ENCODE peak calls at places on chromosomes 11 and 22, in six cellular contexts. L is cerebellar cortex; S is iPS DF 19.7; R is CD4-positive, alpha-beta memory T cell; V is activated T-cell treated with anti-CD3 and anti-CD28 coated beads for 48 hours; N is cardiac septum. G is an unnamed sample.

GRCh38 chr11:12961615-12962014 is 47.5 kb upstream of the RASSF10 start:
- DNase-seq in L (no peak), S (no peak), R (no peak), V (no peak), N (no peak), G (no peak)

GRCh38 chr11:74388678-74389327 is 9.4 kb downstream of the PGM2L1 start:
- DNase-seq in L (peak), S (no peak), R (peak), V (peak), N (no peak), G (no peak)

GRCh38 chr11:19553683-19554333 is 158.8 kb upstream of the NAV2 start:
- DNase-seq in L (peak), S (peak), R (peak), V (peak), N (peak), G (peak)

GRCh38 chr22:47147572-47147971 is 385.1 kb downstream of the TBC1D22A start:
- DNase-seq in L (no peak), S (no peak), R (no peak), V (no peak), N (no peak), G (no peak)

GRCh38 chr11:91173701-91174100 is 950.9 kb upstream of the CHORDC1 start:
- DNase-seq in L (no peak), S (no peak), R (no peak), V (no peak), N (no peak), G (no peak)

GRCh38 chr11:76252625-76253024 is 46.3 kb upstream of the WNT11 start:
- DNase-seq in L (no peak), S (no peak), R (no peak), V (no peak), N (no peak), G (no peak)

GRCh38 chr11:117668291-117668690 is 128.7 kb downstream of the DSCAML1 start:
- DNase-seq in L (peak), S (no peak), R (no peak), V (no peak), N (no peak), G (no peak)

GRCh38 chr11:47887910-47888569 is 39.9 kb upstream of the NUP160 start:
- DNase-seq in L (no peak), S (no peak), R (no peak), V (no peak), N (no peak), G (no peak)

GRCh38 chr11:86571273-86571948 is 101.0 kb downstream of the ME3 start:
- DNase-seq in L (peak), S (peak), R (no peak), V (no peak), N (no peak), G (peak)

GRCh38 chr11:13637125-13638119 is 31.0 kb upstream of the FAR1 start:
- DNase-seq in L (no peak), S (no peak), R (no peak), V (no peak), N (no peak), G (no peak)

GRCh38 chr22:44891293-44891747 is 118.5 kb downstream of the PHF21B start:
- DNase-seq in L (no peak), S (no peak), R (no peak), V (no peak), N (peak), G (no peak)

GRCh38 chr11:38950882-38951281 is 2352.8 kb upstream of the RAG2 start:
- DNase-seq in L (no peak), S (no peak), R (no peak), V (no peak), N (no peak), G (no peak)

GRCh38 chr22:34236527-34236926 is 316.3 kb upstream of the LARGE1 start:
- DNase-seq in L (no peak), S (no peak), R (no peak), V (no peak), N (peak), G (no peak)

GRCh38 chr22:25141994-25142620 is 57.6 kb upstream of the CRYBB3 start:
- DNase-seq in L (no peak), S (no peak), R (no peak), V (no peak), N (no peak), G (no peak)

GRCh38 chr11:61480936-61481335 is 27.6 kb upstream of the LRRC10B start:
- DNase-seq in L (no peak), S (peak), R (no peak), V (no peak), N (no peak), G (peak)

GRCh38 chr11:102912482-102912830 is 37.7 kb upstream of the MMP12 start:
- DNase-seq in L (no peak), S (no peak), R (no peak), V (no peak), N (no peak), G (no peak)

GRCh38 chr11:65599216-65599954 is 3.8 kb upstream of the KCNK7 start:
- DNase-seq in L (no peak), S (no peak), R (no peak), V (no peak), N (no peak), G (no peak)

GRCh38 chr11:1139441-1140066 is 18.2 kb upstream of the MUC5AC start:
- DNase-seq in L (no peak), S (no peak), R (no peak), V (no peak), N (no peak), G (no peak)

GRCh38 chr11:67371549-67372231 is 1.7 kb downstream of the CLCF1 start:
- DNase-seq in L (peak), S (no peak), R (no peak), V (no peak), N (no peak), G (peak)

GRCh38 chr11:13666708-13667107 is 1.8 kb upstream of the FAR1 start:
- DNase-seq in L (no peak), S (no peak), R (no peak), V (no peak), N (no peak), G (no peak)

GRCh38 chr11:23954317-23954716 is 542.5 kb upstream of the LUZP2 start:
- DNase-seq in L (no peak), S (no peak), R (no peak), V (no peak), N (no peak), G (no peak)

GRCh38 chr11:119795231-119795630 is 66.2 kb upstream of the NECTIN1 start:
- DNase-seq in L (no peak), S (no peak), R (no peak), V (no peak), N (no peak), G (no peak)

GRCh38 chr11:17588166-17588565 is 41.1 kb downstream of the OTOG start:
- DNase-seq in L (no peak), S (no peak), R (no peak), V (no peak), N (no peak), G (no peak)

GRCh38 chr22:49632199-49633009 is 195.3 kb downstream of the BRD1 start:
- DNase-seq in L (peak), S (no peak), R (no peak), V (no peak), N (no peak), G (peak)

GRCh38 chr11:110059706-110060430 is 33.3 kb upstream of the ZC3H12C start:
- DNase-seq in L (no peak), S (no peak), R (no peak), V (no peak), N (no peak), G (no peak)

GRCh38 chr11:133947298-133947905 is 9.4 kb downstream of the IGSF9B start:
- DNase-seq in L (peak), S (no peak), R (peak), V (peak), N (no peak), G (peak)

GRCh38 chr22:27682438-27682837 is 119.1 kb downstream of the MN1 start:
- DNase-seq in L (no peak), S (no peak), R (no peak), V (no peak), N (no peak), G (no peak)

GRCh38 chr11:45285289-45285828 is 782 bp downstream of the SYT13 start:
- DNase-seq in L (peak), S (no peak), R (no peak), V (no peak), N (no peak), G (peak)

GRCh38 chr11:59285716-59286260 is 72.9 kb upstream of the OR5AN1 start:
- DNase-seq in L (no peak), S (no peak), R (no peak), V (no peak), N (no peak), G (no peak)

GRCh38 chr22:48858121-48858520 is 969.6 kb downstream of the BRD1 start:
- DNase-seq in L (no peak), S (no peak), R (no peak), V (no peak), N (no peak), G (no peak)